ENCODE peak calls at places on chromosomes 13 and 19, in six cellular contexts. G, T, W, V, X and I are unnamed samples.

GRCh38 chr13:36359301-36359950 is 13.2 kb upstream of the SPART start:
- DNase-seq in G (no peak), T (no peak), W (no peak), V (no peak), X (no peak), I (peak; percentile 34)

GRCh38 chr19:6393982-6394412 is 1.0 kb upstream of the GTF2F1 start:
- DNase-seq in G (no peak), T (no peak), W (no peak), V (no peak), X (no peak), I (peak; percentile 90)

GRCh38 chr13:26968431-26969335 is 202.9 kb downstream of the USP12 start:
- DNase-seq in G (no peak), T (no peak), W (no peak), V (no peak), X (no peak), I (peak; percentile 93)

GRCh38 chr19:47723573-47723923 is 10.3 kb downstream of the EHD2 start:
- DNase-seq in G (peak; percentile 65), T (no peak), W (peak; percentile 74), V (no peak), X (no peak), I (no peak)

GRCh38 chr13:90201676-90202425 is 1145.6 kb upstream of the MIR17HG start:
- DNase-seq in G (no peak), T (no peak), W (no peak), V (no peak), X (no peak), I (no peak)

GRCh38 chr13:74464656-74465055 is 330.5 kb upstream of the KLF12 start:
- DNase-seq in G (peak; percentile 16), T (peak; percentile 73), W (no peak), V (no peak), X (no peak), I (no peak)

GRCh38 chr13:76965759-76966421 is 17.6 kb downstream of the ACOD1 start:
- DNase-seq in G (peak; percentile 55), T (no peak), W (peak; percentile 33), V (peak; percentile 63), X (no peak), I (no peak)

GRCh38 chr13:60679928-60680693 is 283.1 kb downstream of the TDRD3 start:
- DNase-seq in G (no peak), T (no peak), W (no peak), V (no peak), X (no peak), I (peak; percentile 18)

GRCh38 chr13:89748716-89749115 is 1598.8 kb upstream of the MIR17HG start:
- DNase-seq in G (no peak), T (no peak), W (no peak), V (no peak), X (no peak), I (no peak)

GRCh38 chr19:805600-806550 is 8.6 kb downstream of the PTBP1 start:
- DNase-seq in G (no peak), T (no peak), W (no peak), V (no peak), X (no peak), I (no peak)